ENCODE peak calls at places on chromosomes 13 and 19, in seven cellular contexts. One of them, this sample, is unnamed.

GRCh38 chr19:31770220-31770619 is 421.0 kb upstream of the TSHZ3 start:
- DNase-seq in stomach: no peak
- DNase-seq in body of pancreas: no peak
- DNase-seq in HepG2: no peak
- DNase-seq in tibial nerve: no peak
- DNase-seq in sigmoid colon: no peak
- DNase-seq in ovary: no peak
- DNase-seq in this sample: no peak

GRCh38 chr19:16860996-16861395 is 27.8 kb upstream of the F2RL3 start:
- DNase-seq in stomach: no peak
- DNase-seq in body of pancreas: no peak
- DNase-seq in HepG2: no peak
- DNase-seq in tibial nerve: no peak
- DNase-seq in sigmoid colon: no peak
- DNase-seq in ovary: no peak
- DNase-seq in this sample: no peak

GRCh38 chr19:50266896-50267295 is 62.3 kb downstream of the KCNC3 start:
- DNase-seq in stomach: peak; percentile 30
- DNase-seq in body of pancreas: no peak
- DNase-seq in HepG2: no peak
- DNase-seq in tibial nerve: no peak
- DNase-seq in sigmoid colon: no peak
- DNase-seq in ovary: no peak
- DNase-seq in this sample: no peak

GRCh38 chr19:11017275-11018035 is 56.6 kb downstream of the SMARCA4 start:
- DNase-seq in stomach: no peak
- DNase-seq in body of pancreas: no peak
- DNase-seq in HepG2: no peak
- DNase-seq in tibial nerve: no peak
- DNase-seq in sigmoid colon: no peak
- DNase-seq in ovary: no peak
- DNase-seq in this sample: no peak

GRCh38 chr19:3982701-3983541 is 2.3 kb downstream of the EEF2 start:
- DNase-seq in stomach: no peak
- DNase-seq in body of pancreas: peak; percentile 46
- DNase-seq in HepG2: peak; percentile 41
- DNase-seq in tibial nerve: no peak
- DNase-seq in sigmoid colon: peak; percentile 70
- DNase-seq in ovary: peak; percentile 46
- DNase-seq in this sample: peak; percentile 79

GRCh38 chr19:35350591-35350990 is 2.9 kb downstream of the FFAR1 start:
- DNase-seq in stomach: no peak
- DNase-seq in body of pancreas: peak; percentile 34
- DNase-seq in HepG2: no peak
- DNase-seq in tibial nerve: no peak
- DNase-seq in sigmoid colon: peak; percentile 44
- DNase-seq in ovary: peak; percentile 35
- DNase-seq in this sample: peak; percentile 78

GRCh38 chr13:73146705-73147104 is 87.9 kb downstream of the KLF5 start:
- DNase-seq in stomach: no peak
- DNase-seq in body of pancreas: no peak
- DNase-seq in HepG2: no peak
- DNase-seq in tibial nerve: no peak
- DNase-seq in sigmoid colon: no peak
- DNase-seq in ovary: no peak
- DNase-seq in this sample: no peak

GRCh38 chr19:18606281-18607221 is at the start of gene CRLF1:
- DNase-seq in stomach: no peak
- DNase-seq in body of pancreas: no peak
- DNase-seq in HepG2: peak; percentile 39
- DNase-seq in tibial nerve: no peak
- DNase-seq in sigmoid colon: no peak
- DNase-seq in ovary: no peak
- DNase-seq in this sample: no peak

GRCh38 chr13:73254827-73255226 is 196.0 kb downstream of the KLF5 start:
- DNase-seq in stomach: no peak
- DNase-seq in body of pancreas: no peak
- DNase-seq in HepG2: no peak
- DNase-seq in tibial nerve: no peak
- DNase-seq in sigmoid colon: no peak
- DNase-seq in ovary: no peak
- DNase-seq in this sample: no peak

GRCh38 chr19:35055715-35056179 is 14.2 kb downstream of the HPN start:
- DNase-seq in stomach: no peak
- DNase-seq in body of pancreas: no peak
- DNase-seq in HepG2: no peak
- DNase-seq in tibial nerve: no peak
- DNase-seq in sigmoid colon: no peak
- DNase-seq in ovary: no peak
- DNase-seq in this sample: no peak

GRCh38 chr13:98509271-98510155 is 67.4 kb downstream of the STK24 start:
- DNase-seq in stomach: peak; percentile 66
- DNase-seq in body of pancreas: no peak
- DNase-seq in HepG2: peak; percentile 30
- DNase-seq in tibial nerve: no peak
- DNase-seq in sigmoid colon: no peak
- DNase-seq in ovary: no peak
- DNase-seq in this sample: no peak

GRCh38 chr13:79407349-79407979 is 1.4 kb upstream of the RBM26 start:
- DNase-seq in stomach: no peak
- DNase-seq in body of pancreas: no peak
- DNase-seq in HepG2: no peak
- DNase-seq in tibial nerve: no peak
- DNase-seq in sigmoid colon: no peak
- DNase-seq in ovary: no peak
- DNase-seq in this sample: no peak
- H3K4me3 ChIP-seq in stomach: no peak overlapping the region
- H3K4me3 ChIP-seq in body of pancreas: no peak overlapping the region
- H3K4me3 ChIP-seq in HepG2: peak overlapping the region; percentile 22
- H3K4me3 ChIP-seq in tibial nerve: no peak overlapping the region
- H3K4me3 ChIP-seq in sigmoid colon: no peak overlapping the region
- H3K4me3 ChIP-seq in ovary: no peak overlapping the region
- H3K4me3 ChIP-seq in this sample: peak overlapping the region; percentile 96

GRCh38 chr19:42239544-42240220 is 2.7 kb downstream of the GSK3A start:
- DNase-seq in stomach: no peak
- DNase-seq in body of pancreas: no peak
- DNase-seq in HepG2: no peak
- DNase-seq in tibial nerve: no peak
- DNase-seq in sigmoid colon: no peak
- DNase-seq in ovary: no peak
- DNase-seq in this sample: no peak

GRCh38 chr19:42244452-42245220 is 2.2 kb upstream of the GSK3A start:
- DNase-seq in stomach: peak; percentile 92
- DNase-seq in body of pancreas: peak; percentile 90
- DNase-seq in HepG2: peak; percentile 93
- DNase-seq in tibial nerve: peak; percentile 83
- DNase-seq in sigmoid colon: peak; percentile 95
- DNase-seq in ovary: peak; percentile 93
- DNase-seq in this sample: peak; percentile 98

GRCh38 chr19:42242071-42242511 is 311 bp downstream of the GSK3A start:
- DNase-seq in stomach: no peak
- DNase-seq in body of pancreas: no peak
- DNase-seq in HepG2: no peak
- DNase-seq in tibial nerve: no peak
- DNase-seq in sigmoid colon: no peak
- DNase-seq in ovary: no peak
- DNase-seq in this sample: no peak

GRCh38 chr19:42241279-42241678 is 1.1 kb downstream of the GSK3A start:
- DNase-seq in stomach: no peak
- DNase-seq in body of pancreas: no peak
- DNase-seq in HepG2: no peak
- DNase-seq in tibial nerve: no peak
- DNase-seq in sigmoid colon: no peak
- DNase-seq in ovary: no peak
- DNase-seq in this sample: no peak

DNA sequence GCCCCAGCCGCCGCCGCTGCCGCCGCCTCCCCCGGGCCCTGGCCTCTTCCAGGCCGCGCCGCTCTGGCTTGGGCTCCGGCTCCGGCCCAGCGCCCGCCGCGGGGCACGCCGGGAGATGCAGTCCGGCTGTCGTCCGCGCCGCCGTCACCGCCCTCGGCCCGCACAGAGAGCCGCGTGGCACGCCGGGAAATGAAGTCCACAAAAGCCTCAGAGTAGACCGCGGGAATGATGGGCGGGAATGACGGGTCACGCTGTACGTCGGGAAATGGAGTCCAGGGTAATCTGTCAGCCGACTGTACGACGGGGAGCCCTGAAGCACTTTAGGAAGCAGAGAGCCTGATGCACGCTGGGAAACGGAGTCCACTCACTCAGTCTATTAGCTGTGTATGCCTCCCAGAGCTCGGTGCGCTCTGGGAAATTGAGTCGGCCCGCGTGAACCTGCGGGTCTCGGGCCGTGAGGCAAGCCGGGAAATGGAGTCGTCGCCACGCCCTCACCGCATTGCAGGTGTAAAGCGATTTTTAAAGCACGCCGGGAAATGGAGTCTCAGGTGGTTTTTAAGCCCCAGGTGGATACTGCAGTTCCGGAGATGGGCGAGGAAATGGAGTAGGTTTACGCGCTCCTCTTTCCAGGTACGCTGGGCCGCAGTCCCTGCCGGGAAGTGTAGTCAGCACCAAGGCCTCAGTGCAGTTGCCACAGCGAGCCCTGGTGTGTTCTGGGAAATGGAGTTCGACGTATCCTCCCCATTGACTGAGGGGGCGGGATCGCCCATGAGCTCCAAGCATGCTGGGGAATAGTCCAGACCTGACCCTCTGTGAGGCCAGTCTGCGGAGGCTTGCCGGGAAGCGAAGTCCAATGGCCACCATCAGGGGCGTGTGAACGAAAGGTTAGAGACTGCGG is at the start of gene GSK3A:
- DNase-seq in stomach: peak; percentile 98
- DNase-seq in body of pancreas: peak; percentile 98
- DNase-seq in HepG2: peak; percentile 99
- DNase-seq in tibial nerve: peak; percentile 98
- DNase-seq in sigmoid colon: peak; percentile 99
- DNase-seq in ovary: peak; percentile 99
- DNase-seq in this sample: peak; percentile 99
- TF ChIP-seq POLR2A in stomach: peak; percentile 57
- TF ChIP-seq POLR2A in body of pancreas: peak; percentile 98
- TF ChIP-seq POLR2A in HepG2: peak; percentile 98
- TF ChIP-seq POLR2A in tibial nerve: peak; percentile 64
- TF ChIP-seq POLR2A in sigmoid colon: peak; percentile 83
- TF ChIP-seq POLR2A in ovary: peak; percentile 64
- TF ChIP-seq POLR2A in this sample: peak; percentile 87

GRCh38 chr13:86810385-86810784 is 860.8 kb upstream of the SLITRK5 start:
- DNase-seq in stomach: no peak
- DNase-seq in body of pancreas: no peak
- DNase-seq in HepG2: no peak
- DNase-seq in tibial nerve: no peak
- DNase-seq in sigmoid colon: no peak
- DNase-seq in ovary: no peak
- DNase-seq in this sample: no peak

DNA sequence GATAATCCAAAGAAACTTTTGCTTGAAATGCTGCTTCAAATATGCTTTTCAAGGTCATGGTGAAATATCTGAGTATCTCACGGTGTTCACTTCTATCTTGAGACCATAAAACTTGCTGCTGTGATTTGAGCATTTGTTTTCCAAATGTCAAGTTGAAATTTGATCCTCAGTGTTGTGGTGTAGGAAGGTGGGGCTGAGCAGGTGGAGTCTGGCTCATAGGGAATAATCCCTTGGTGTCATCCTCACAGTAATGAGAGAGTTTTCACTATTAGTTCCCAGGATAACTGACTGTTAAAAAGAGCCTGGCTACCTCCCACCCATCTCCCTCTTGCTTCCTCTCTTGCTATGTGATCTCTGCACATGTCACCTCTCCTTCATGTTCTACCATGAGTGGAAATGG is 858.0 kb upstream of the SLITRK5 start:
- DNase-seq in stomach: no peak
- DNase-seq in body of pancreas: no peak
- DNase-seq in HepG2: no peak
- DNase-seq in tibial nerve: no peak
- DNase-seq in sigmoid colon: no peak
- DNase-seq in ovary: no peak
- DNase-seq in this sample: no peak
- H3K4me3 ChIP-seq in stomach: no peak overlapping the region
- H3K4me3 ChIP-seq in body of pancreas: no peak overlapping the region
- H3K4me3 ChIP-seq in HepG2: no peak overlapping the region
- H3K4me3 ChIP-seq in tibial nerve: no peak overlapping the region
- H3K4me3 ChIP-seq in sigmoid colon: no peak overlapping the region
- H3K4me3 ChIP-seq in ovary: no peak overlapping the region
- H3K4me3 ChIP-seq in this sample: no peak overlapping the region

GRCh38 chr19:39483141-39483540 is 2.5 kb downstream of the TIMM50 start:
- DNase-seq in stomach: no peak
- DNase-seq in body of pancreas: no peak
- DNase-seq in HepG2: no peak
- DNase-seq in tibial nerve: no peak
- DNase-seq in sigmoid colon: no peak
- DNase-seq in ovary: no peak
- DNase-seq in this sample: no peak

GRCh38 chr19:39481676-39482075 is 1.0 kb downstream of the TIMM50 start:
- DNase-seq in stomach: no peak
- DNase-seq in body of pancreas: no peak
- DNase-seq in HepG2: no peak
- DNase-seq in tibial nerve: no peak
- DNase-seq in sigmoid colon: no peak
- DNase-seq in ovary: no peak
- DNase-seq in this sample: no peak

GRCh38 chr19:39479916-39480315 is 722 bp upstream of the TIMM50 start:
- DNase-seq in stomach: no peak
- DNase-seq in body of pancreas: no peak
- DNase-seq in HepG2: no peak
- DNase-seq in tibial nerve: no peak
- DNase-seq in sigmoid colon: no peak
- DNase-seq in ovary: no peak
- DNase-seq in this sample: no peak

GRCh38 chr19:39481229-39481545 is 549 bp downstream of the TIMM50 start:
- DNase-seq in stomach: no peak
- DNase-seq in body of pancreas: no peak
- DNase-seq in HepG2: no peak
- DNase-seq in tibial nerve: no peak
- DNase-seq in sigmoid colon: no peak
- DNase-seq in ovary: no peak
- DNase-seq in this sample: no peak

DNA sequence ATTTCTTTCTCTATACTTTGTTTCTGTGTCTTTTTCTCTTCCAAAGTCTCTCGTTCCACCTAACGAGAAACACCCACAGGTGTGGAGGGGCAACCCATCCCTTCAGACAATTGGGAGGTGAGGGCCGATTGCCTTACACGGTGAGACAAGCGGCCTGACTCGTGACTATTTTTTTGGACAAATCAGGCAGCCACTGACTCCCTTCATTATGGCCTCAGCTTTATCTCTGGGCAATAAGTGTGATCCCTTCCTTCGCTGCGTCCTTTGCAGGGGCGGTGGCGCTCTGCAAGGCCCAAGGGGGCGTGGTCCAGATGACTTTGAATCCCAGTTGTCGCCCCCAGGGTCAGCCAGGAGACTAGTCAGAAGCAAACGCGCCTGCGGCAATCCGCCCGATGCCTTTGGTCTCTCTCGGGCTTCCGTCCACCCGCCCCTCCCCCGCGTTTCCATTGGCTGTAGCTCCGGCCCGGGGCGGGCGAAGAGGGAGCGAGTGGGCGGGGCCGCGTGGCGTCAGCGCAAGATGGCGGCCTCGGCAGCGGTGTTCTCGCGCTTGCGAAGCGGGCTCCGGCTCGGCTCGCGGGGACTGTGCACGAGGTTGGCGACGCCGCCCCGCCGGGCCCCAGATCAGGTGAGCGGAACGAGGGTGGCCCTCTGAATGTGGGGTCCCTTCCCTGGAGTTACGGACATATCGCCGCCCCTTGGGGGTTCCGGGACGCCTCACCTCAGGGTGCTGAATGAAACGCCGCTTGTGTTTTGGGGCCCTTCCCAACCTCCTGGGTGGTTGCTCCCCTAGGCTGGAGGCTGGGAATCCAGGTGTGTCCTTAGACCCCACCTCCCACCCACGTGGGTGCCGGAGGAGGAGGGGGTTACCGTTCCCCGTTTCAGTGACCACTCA is at the start of gene TIMM50:
- DNase-seq in stomach: peak; percentile 97
- DNase-seq in body of pancreas: peak; percentile 97
- DNase-seq in HepG2: peak; percentile 94
- DNase-seq in tibial nerve: peak; percentile 98
- DNase-seq in sigmoid colon: peak; percentile 97
- DNase-seq in ovary: peak; percentile 98
- DNase-seq in this sample: peak; percentile 99
- TF ChIP-seq POLR2A in stomach: no peak
- TF ChIP-seq POLR2A in body of pancreas: peak; percentile 59
- TF ChIP-seq POLR2A in HepG2: peak; percentile 82
- TF ChIP-seq POLR2A in tibial nerve: no peak
- TF ChIP-seq POLR2A in sigmoid colon: peak; percentile 41
- TF ChIP-seq POLR2A in ovary: peak; percentile 77
- TF ChIP-seq POLR2A in this sample: no peak

This sample was measured in spleen.